ENCODE peak calls at places on chromosomes 16 and 17, in six cellular contexts. One of them, this sample, is unnamed.

GRCh38 chr16:66365588-66365987 is 903 bp upstream of the CDH5 start:
- DNase-seq in OCI-LY7: no peak
- DNase-seq in stomach: no peak
- DNase-seq in endodermal cell: peak; percentile 38
- DNase-seq in gastrocnemius medialis: no peak
- DNase-seq in psoas muscle: peak; percentile 39
- DNase-seq in this sample: peak; percentile 68

GRCh38 chr17:13337864-13338371 is 263.8 kb downstream of the HS3ST3A1 start:
- DNase-seq in stomach: no peak
- DNase-seq in psoas muscle: no peak
- DNase-seq in gastrocnemius medialis: no peak
- DNase-seq in endodermal cell: peak; percentile 71
- DNase-seq in OCI-LY7: peak; percentile 48
- DNase-seq in this sample: no peak

GRCh38 chr17:76840443-76840767 is 27.8 kb upstream of the MGAT5B start:
- DNase-seq in endodermal cell: peak; percentile 78
- DNase-seq in OCI-LY7: peak; percentile 58
- DNase-seq in stomach: no peak
- DNase-seq in gastrocnemius medialis: no peak
- DNase-seq in psoas muscle: no peak
- DNase-seq in this sample: no peak

GRCh38 chr17:79008666-79009387 is 737 bp downstream of the CANT1 start:
- DNase-seq in stomach: no peak
- DNase-seq in psoas muscle: no peak
- DNase-seq in gastrocnemius medialis: no peak
- DNase-seq in OCI-LY7: no peak
- DNase-seq in endodermal cell: peak; percentile 43
- DNase-seq in this sample: peak; percentile 16

GRCh38 chr17:67281053-67281452 is 36.1 kb upstream of the HELZ start:
- DNase-seq in gastrocnemius medialis: no peak
- DNase-seq in psoas muscle: no peak
- DNase-seq in OCI-LY7: no peak
- DNase-seq in endodermal cell: peak; percentile 80
- DNase-seq in stomach: no peak
- DNase-seq in this sample: no peak

GRCh38 chr17:80791758-80792284 is 199.8 kb upstream of the CHMP6 start:
- DNase-seq in endodermal cell: peak; percentile 46
- DNase-seq in OCI-LY7: no peak
- DNase-seq in gastrocnemius medialis: peak; percentile 92
- DNase-seq in stomach: peak; percentile 41
- DNase-seq in psoas muscle: peak; percentile 81
- DNase-seq in this sample: peak; percentile 91

GRCh38 chr17:3689262-3690093 is 6.5 kb downstream of the P2RX5 start:
- DNase-seq in stomach: no peak
- DNase-seq in OCI-LY7: no peak
- DNase-seq in gastrocnemius medialis: no peak
- DNase-seq in endodermal cell: peak; percentile 51
- DNase-seq in psoas muscle: no peak
- DNase-seq in this sample: no peak

GRCh38 chr16:22191966-22192260 is 14.2 kb upstream of the EEF2K start:
- DNase-seq in OCI-LY7: peak; percentile 17
- DNase-seq in gastrocnemius medialis: no peak
- DNase-seq in stomach: no peak
- DNase-seq in psoas muscle: peak; percentile 35
- DNase-seq in endodermal cell: no peak
- DNase-seq in this sample: no peak

GRCh38 chr17:44903012-44903685 is 3.9 kb upstream of the EFTUD2 start:
- DNase-seq in gastrocnemius medialis: no peak
- DNase-seq in endodermal cell: no peak
- DNase-seq in stomach: no peak
- DNase-seq in OCI-LY7: no peak
- DNase-seq in psoas muscle: no peak
- DNase-seq in this sample: no peak

GRCh38 chr17:27668488-27668823 is 37.5 kb downstream of the LGALS9 start:
- DNase-seq in endodermal cell: no peak
- DNase-seq in gastrocnemius medialis: no peak
- DNase-seq in OCI-LY7: no peak
- DNase-seq in stomach: no peak
- DNase-seq in psoas muscle: no peak
- DNase-seq in this sample: no peak
- H3K27ac ChIP-seq in endodermal cell: no peak overlapping the region
- H3K27ac ChIP-seq in gastrocnemius medialis: no peak overlapping the region
- H3K27ac ChIP-seq in OCI-LY7: no peak overlapping the region
- H3K27ac ChIP-seq in stomach: no peak overlapping the region
- H3K27ac ChIP-seq in psoas muscle: no peak overlapping the region
- H3K27ac ChIP-seq in this sample: no peak overlapping the region

GRCh38 chr16:13621639-13622038 is 298.3 kb upstream of the ERCC4 start:
- DNase-seq in OCI-LY7: no peak
- DNase-seq in psoas muscle: no peak
- DNase-seq in gastrocnemius medialis: no peak
- DNase-seq in stomach: no peak
- DNase-seq in endodermal cell: no peak
- DNase-seq in this sample: no peak
- TF ChIP-seq CTCF in OCI-LY7: no peak
- TF ChIP-seq CTCF in psoas muscle: no peak
- TF ChIP-seq CTCF in gastrocnemius medialis: no peak
- TF ChIP-seq CTCF in stomach: no peak
- TF ChIP-seq CTCF in endodermal cell: no peak
- TF ChIP-seq CTCF in this sample: no peak

GRCh38 chr16:15950167-15950854 is 895 bp downstream of the ABCC1 start:
- DNase-seq in stomach: peak; percentile 28
- DNase-seq in gastrocnemius medialis: peak; percentile 39
- DNase-seq in OCI-LY7: peak; percentile 58
- DNase-seq in psoas muscle: no peak
- DNase-seq in endodermal cell: peak; percentile 69
- DNase-seq in this sample: peak; percentile 29
- H3K4me1 ChIP-seq in stomach: peaks cover 80% of the 10 kb centered on the region
- H3K4me1 ChIP-seq in gastrocnemius medialis: peaks cover 32% of the 10 kb centered on the region
- H3K4me1 ChIP-seq in OCI-LY7: peaks cover 40% of the 10 kb centered on the region
- H3K4me1 ChIP-seq in psoas muscle: peaks cover 30% of the 10 kb centered on the region
- H3K4me1 ChIP-seq in endodermal cell: no peaks in the 10 kb centered on the region
- H3K4me1 ChIP-seq in this sample: no peaks in the 10 kb centered on the region

DNA sequence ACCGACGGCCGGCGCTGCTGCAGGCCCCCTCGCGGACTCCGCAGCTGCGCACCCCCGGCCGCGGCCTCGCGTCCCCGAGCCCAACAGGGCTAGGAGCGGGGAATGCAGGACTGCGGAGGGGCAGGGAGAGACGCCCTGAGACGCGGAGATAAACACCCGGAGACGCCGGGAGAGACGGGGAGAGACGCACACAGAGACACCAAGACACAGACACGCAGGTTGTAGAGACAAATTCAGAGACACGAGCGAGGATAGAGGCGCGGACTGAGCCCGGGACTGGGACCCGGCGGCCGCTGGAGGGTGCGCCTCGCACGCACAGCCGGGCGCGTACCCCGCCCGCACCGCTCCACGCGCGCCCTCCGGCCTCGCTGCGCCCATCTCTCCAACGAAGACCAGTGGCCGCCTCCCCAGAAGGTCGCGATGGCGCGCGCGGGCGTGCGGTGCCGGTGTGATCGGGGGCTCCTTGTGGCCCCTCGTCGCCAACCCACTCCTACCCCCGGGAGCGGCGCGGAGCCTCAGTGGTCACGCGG is 902 bp downstream of the STAC2 start:
- DNase-seq in stomach: no peak
- DNase-seq in OCI-LY7: no peak
- DNase-seq in gastrocnemius medialis: no peak
- DNase-seq in endodermal cell: peak; percentile 70
- DNase-seq in psoas muscle: no peak
- DNase-seq in this sample: no peak
- H3K27ac ChIP-seq in stomach: no peak overlapping the region
- H3K27ac ChIP-seq in OCI-LY7: no peak overlapping the region
- H3K27ac ChIP-seq in gastrocnemius medialis: no peak overlapping the region
- H3K27ac ChIP-seq in endodermal cell: no peak overlapping the region
- H3K27ac ChIP-seq in psoas muscle: no peak overlapping the region
- H3K27ac ChIP-seq in this sample: peak overlapping the region; percentile 76

GRCh38 chr17:49548506-49549310 is 27.0 kb upstream of the NXPH3 start:
- DNase-seq in psoas muscle: no peak
- DNase-seq in stomach: peak; percentile 55
- DNase-seq in OCI-LY7: no peak
- DNase-seq in endodermal cell: peak; percentile 96
- DNase-seq in gastrocnemius medialis: no peak
- DNase-seq in this sample: no peak
- TF ChIP-seq CTCF in psoas muscle: peak; percentile 65
- TF ChIP-seq CTCF in stomach: no peak
- TF ChIP-seq CTCF in OCI-LY7: peak; percentile 58
- TF ChIP-seq CTCF in endodermal cell: peak; percentile 90
- TF ChIP-seq CTCF in gastrocnemius medialis: peak; percentile 40
- TF ChIP-seq CTCF in this sample: peak; percentile 25

GRCh38 chr17:11979795-11980194 is 17.5 kb downstream of the ZNF18 start:
- DNase-seq in endodermal cell: no peak
- DNase-seq in psoas muscle: no peak
- DNase-seq in gastrocnemius medialis: no peak
- DNase-seq in stomach: no peak
- DNase-seq in OCI-LY7: no peak
- DNase-seq in this sample: no peak
- H3K4me1 ChIP-seq in endodermal cell: peaks cover 6% of the 10 kb centered on the region
- H3K4me1 ChIP-seq in psoas muscle: no peaks in the 10 kb centered on the region
- H3K4me1 ChIP-seq in gastrocnemius medialis: no peaks in the 10 kb centered on the region
- H3K4me1 ChIP-seq in stomach: no peaks in the 10 kb centered on the region
- H3K4me1 ChIP-seq in OCI-LY7: no peaks in the 10 kb centered on the region
- H3K4me1 ChIP-seq in this sample: no peaks in the 10 kb centered on the region

DNA sequence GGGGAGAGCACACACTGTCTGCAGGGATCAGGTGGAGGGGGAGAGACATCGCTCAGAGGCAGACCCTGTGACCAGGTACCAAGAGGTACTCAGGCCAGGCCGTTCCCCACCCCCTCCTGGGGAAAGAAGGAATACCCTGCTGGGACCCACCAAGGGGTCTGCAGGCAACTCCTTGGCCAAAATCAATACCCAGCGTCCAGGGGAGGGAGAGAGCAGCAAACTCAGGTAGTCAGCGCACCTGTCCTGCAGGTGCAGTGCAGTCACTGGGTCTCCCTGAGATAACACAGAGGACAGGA is 57.5 kb upstream of the DOC2B start:
- DNase-seq in OCI-LY7: no peak
- DNase-seq in psoas muscle: no peak
- DNase-seq in endodermal cell: no peak
- DNase-seq in stomach: no peak
- DNase-seq in gastrocnemius medialis: no peak
- DNase-seq in this sample: no peak
- H3K27ac ChIP-seq in OCI-LY7: no peak overlapping the region
- H3K27ac ChIP-seq in psoas muscle: no peak overlapping the region
- H3K27ac ChIP-seq in endodermal cell: no peak overlapping the region
- H3K27ac ChIP-seq in stomach: no peak overlapping the region
- H3K27ac ChIP-seq in gastrocnemius medialis: no peak overlapping the region
- H3K27ac ChIP-seq in this sample: no peak overlapping the region

DNA sequence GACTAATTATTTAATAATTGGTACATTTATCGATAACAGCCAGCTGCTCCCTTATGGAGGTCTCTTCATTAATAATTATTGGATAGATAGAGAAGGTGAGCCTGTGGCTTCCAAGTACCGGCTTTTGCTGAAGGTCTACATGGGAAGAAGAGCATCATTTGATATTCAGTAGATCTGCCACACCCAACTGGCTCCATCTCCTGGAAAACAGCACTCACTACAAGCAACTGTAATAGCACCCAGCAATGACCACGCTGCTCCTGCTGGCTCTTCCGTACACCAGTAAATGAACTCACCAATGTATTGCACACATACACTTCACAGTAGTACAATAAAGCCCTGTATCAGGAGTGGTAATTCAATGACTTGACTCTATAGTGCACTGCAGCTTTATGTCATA is 19.5 kb downstream of the MARVELD3 start:
- DNase-seq in OCI-LY7: peak; percentile 52
- DNase-seq in psoas muscle: no peak
- DNase-seq in endodermal cell: peak; percentile 73
- DNase-seq in gastrocnemius medialis: no peak
- DNase-seq in stomach: no peak
- DNase-seq in this sample: no peak
- TF ChIP-seq CTCF in OCI-LY7: peak; percentile 82
- TF ChIP-seq CTCF in psoas muscle: no peak
- TF ChIP-seq CTCF in endodermal cell: peak; percentile 73
- TF ChIP-seq CTCF in gastrocnemius medialis: no peak
- TF ChIP-seq CTCF in stomach: no peak
- TF ChIP-seq CTCF in this sample: no peak